ENCODE peak calls at places on chromosomes 6 and 20, in four cellular contexts. One of them, this sample, is unnamed.

GRCh38 chr6:20933057-20933792 is 399.0 kb downstream of the CDKAL1 start:
- DNase-seq in fibroblast of lung: no peak
- DNase-seq in IMR-90: no peak
- DNase-seq in colonic mucosa: no peak
- DNase-seq in this sample: no peak

GRCh38 chr6:144811140-144811539 is 526.0 kb downstream of the UTRN start:
- DNase-seq in fibroblast of lung: peak; percentile 6
- DNase-seq in IMR-90: peak; percentile 13
- DNase-seq in colonic mucosa: no peak
- DNase-seq in this sample: peak; percentile 12

GRCh38 chr6:87702589-87702945 is 534 bp upstream of the AKIRIN2 start:
- DNase-seq in fibroblast of lung: no peak
- DNase-seq in IMR-90: peak; percentile 76
- DNase-seq in colonic mucosa: no peak
- DNase-seq in this sample: peak; percentile 42

GRCh38 chr6:140641412-140641811 is 1267.0 kb upstream of the CITED2 start:
- DNase-seq in fibroblast of lung: no peak
- DNase-seq in IMR-90: no peak
- DNase-seq in colonic mucosa: no peak
- DNase-seq in this sample: no peak

GRCh38 chr6:155142902-155143609 is 120.8 kb upstream of the CLDN20 start:
- DNase-seq in fibroblast of lung: peak; percentile 55
- DNase-seq in IMR-90: peak; percentile 33
- DNase-seq in colonic mucosa: no peak
- DNase-seq in this sample: no peak

GRCh38 chr20:8829232-8829631 is 239.7 kb upstream of the PLCB4 start:
- DNase-seq in fibroblast of lung: no peak
- DNase-seq in IMR-90: no peak
- DNase-seq in colonic mucosa: no peak
- DNase-seq in this sample: no peak

GRCh38 chr20:41425180-41425884 is 58.7 kb upstream of the EMILIN3 start:
- DNase-seq in fibroblast of lung: peak; percentile 19
- DNase-seq in IMR-90: peak; percentile 22
- DNase-seq in colonic mucosa: no peak
- DNase-seq in this sample: no peak

GRCh38 chr6:154535146-154535545 is 24.7 kb upstream of the CNKSR3 start:
- DNase-seq in fibroblast of lung: peak; percentile 19
- DNase-seq in IMR-90: no peak
- DNase-seq in colonic mucosa: no peak
- DNase-seq in this sample: no peak

GRCh38 chr6:42404494-42404893 is 47.2 kb downstream of the TRERF1 start:
- DNase-seq in fibroblast of lung: peak; percentile 76
- DNase-seq in IMR-90: peak; percentile 68
- DNase-seq in colonic mucosa: peak; percentile 80
- DNase-seq in this sample: no peak

GRCh38 chr6:18207949-18208348 is 52.7 kb downstream of the KDM1B start:
- DNase-seq in fibroblast of lung: no peak
- DNase-seq in IMR-90: no peak
- DNase-seq in colonic mucosa: no peak
- DNase-seq in this sample: no peak

GRCh38 chr6:169167581-169168301 is 85.9 kb downstream of the THBS2 start:
- DNase-seq in fibroblast of lung: peak; percentile 95
- DNase-seq in IMR-90: peak; percentile 99
- DNase-seq in colonic mucosa: no peak
- DNase-seq in this sample: no peak

GRCh38 chr6:157193443-157193996 is 129.8 kb downstream of the TMEM242 start:
- DNase-seq in fibroblast of lung: no peak
- DNase-seq in IMR-90: no peak
- DNase-seq in colonic mucosa: no peak
- DNase-seq in this sample: no peak

GRCh38 chr20:22908437-22908836 is 126.7 kb upstream of the SSTR4 start:
- DNase-seq in fibroblast of lung: no peak
- DNase-seq in IMR-90: no peak
- DNase-seq in colonic mucosa: no peak
- DNase-seq in this sample: no peak

GRCh38 chr6:168183613-168183970 is 104.6 kb upstream of the FRMD1 start:
- DNase-seq in fibroblast of lung: no peak
- DNase-seq in IMR-90: no peak
- DNase-seq in colonic mucosa: no peak
- DNase-seq in this sample: no peak

GRCh38 chr6:141164042-141164748 is 968.5 kb upstream of the GJE1 start:
- DNase-seq in fibroblast of lung: peak; percentile 76
- DNase-seq in IMR-90: peak; percentile 42
- DNase-seq in colonic mucosa: no peak
- DNase-seq in this sample: no peak

GRCh38 chr6:168225471-168225901 is 94.1 kb downstream of the DACT2 start:
- DNase-seq in fibroblast of lung: no peak
- DNase-seq in IMR-90: no peak
- DNase-seq in colonic mucosa: no peak
- DNase-seq in this sample: no peak

GRCh38 chr6:168103036-168103830 is 24.2 kb upstream of the FRMD1 start:
- DNase-seq in fibroblast of lung: no peak
- DNase-seq in IMR-90: no peak
- DNase-seq in colonic mucosa: no peak
- DNase-seq in this sample: no peak

GRCh38 chr6:41335296-41335695 is at the start of gene NCR2:
- DNase-seq in fibroblast of lung: no peak
- DNase-seq in IMR-90: no peak
- DNase-seq in colonic mucosa: no peak
- DNase-seq in this sample: no peak

GRCh38 chr6:111482959-111483735 is at the start of gene REV3L:
- DNase-seq in fibroblast of lung: peak; percentile 92
- DNase-seq in IMR-90: peak; percentile 84
- DNase-seq in colonic mucosa: peak; percentile 95
- DNase-seq in this sample: peak; percentile 74

GRCh38 chr6:37171141-37171969 is 1.4 kb downstream of the PIM1 start:
- DNase-seq in fibroblast of lung: no peak
- DNase-seq in IMR-90: peak; percentile 51
- DNase-seq in colonic mucosa: peak; percentile 67
- DNase-seq in this sample: no peak

GRCh38 chr20:50192364-50193168 is 1.9 kb downstream of the CEBPB start:
- DNase-seq in fibroblast of lung: peak; percentile 93
- DNase-seq in IMR-90: peak; percentile 89
- DNase-seq in colonic mucosa: peak; percentile 87
- DNase-seq in this sample: peak; percentile 69

GRCh38 chr6:14889172-14889571 is 356.7 kb upstream of the JARID2 start:
- DNase-seq in fibroblast of lung: peak; percentile 62
- DNase-seq in IMR-90: peak; percentile 68
- DNase-seq in colonic mucosa: no peak
- DNase-seq in this sample: no peak

GRCh38 chr20:21681219-21681931 is 24.1 kb upstream of the PAX1 start:
- DNase-seq in fibroblast of lung: no peak
- DNase-seq in IMR-90: no peak
- DNase-seq in colonic mucosa: no peak
- DNase-seq in this sample: no peak

GRCh38 chr20:63686492-63687321 is 9.7 kb upstream of the TNFRSF6B start:
- DNase-seq in fibroblast of lung: peak; percentile 84
- DNase-seq in IMR-90: peak; percentile 80
- DNase-seq in colonic mucosa: peak; percentile 86
- DNase-seq in this sample: no peak

GRCh38 chr20:19815553-19815991 is 57.5 kb downstream of the RIN2 start:
- DNase-seq in fibroblast of lung: peak; percentile 91
- DNase-seq in IMR-90: peak; percentile 99
- DNase-seq in colonic mucosa: no peak
- DNase-seq in this sample: peak; percentile 96

GRCh38 chr6:82273295-82273694 is 25.8 kb upstream of the IBTK start:
- DNase-seq in fibroblast of lung: no peak
- DNase-seq in IMR-90: no peak
- DNase-seq in colonic mucosa: no peak
- DNase-seq in this sample: no peak

GRCh38 chr6:51203504-51203903 is 384.8 kb downstream of the TFAP2B start:
- DNase-seq in fibroblast of lung: no peak
- DNase-seq in IMR-90: no peak
- DNase-seq in colonic mucosa: no peak
- DNase-seq in this sample: no peak

DNA sequence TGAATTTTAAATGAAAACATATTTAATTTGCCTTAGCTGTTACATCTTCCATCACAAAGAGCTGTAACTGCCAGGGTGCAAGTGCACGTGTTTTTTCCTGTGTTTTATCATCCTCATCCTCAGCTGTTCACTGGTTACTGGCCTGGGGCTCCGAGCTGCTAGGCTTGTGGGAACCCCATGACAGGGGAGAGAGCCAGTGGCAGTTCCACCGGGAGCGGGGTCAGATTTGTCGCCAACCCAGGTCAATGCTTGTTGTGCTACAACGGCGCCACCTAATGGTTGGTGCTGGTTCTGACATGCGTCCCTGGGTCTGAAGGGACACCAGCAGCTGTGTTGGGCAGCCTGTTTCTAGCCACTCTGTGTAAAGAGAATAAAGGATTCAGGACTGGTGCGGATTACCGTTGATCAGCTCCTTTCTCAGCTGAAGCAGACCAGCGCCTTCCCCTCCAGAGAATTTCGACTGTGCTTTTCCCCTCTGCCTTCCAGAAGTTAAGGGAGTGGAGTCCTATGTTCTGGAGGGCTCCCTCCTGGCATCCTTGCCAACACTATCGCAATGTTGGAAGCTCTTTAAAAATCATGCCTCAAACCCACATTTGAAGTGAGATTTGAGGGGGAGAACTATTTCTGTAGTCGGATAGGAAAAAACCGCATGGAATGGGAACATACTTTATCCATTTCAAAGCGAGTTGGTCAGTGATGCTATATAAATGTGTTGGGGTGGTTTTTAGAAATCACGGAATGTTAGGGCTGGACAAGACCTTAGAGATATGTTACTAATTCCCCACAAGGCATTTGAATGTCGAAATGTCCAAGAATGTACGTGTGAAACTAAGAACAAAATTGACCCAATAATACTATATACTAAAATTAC is 32.1 kb downstream of the SUMO4 start:
- DNase-seq in fibroblast of lung: peak; percentile 83
- DNase-seq in IMR-90: peak; percentile 74
- DNase-seq in colonic mucosa: peak; percentile 94
- DNase-seq in this sample: no peak
- H3K4me3 ChIP-seq in fibroblast of lung: no peak overlapping the region
- H3K4me3 ChIP-seq in IMR-90: no peak overlapping the region
- H3K4me3 ChIP-seq in colonic mucosa: no peak overlapping the region
- H3K4me3 ChIP-seq in this sample: no peak overlapping the region

GRCh38 chr20:44967207-44967807 is 995 bp downstream of the STK4 start:
- DNase-seq in fibroblast of lung: no peak
- DNase-seq in IMR-90: no peak
- DNase-seq in colonic mucosa: peak; percentile 49
- DNase-seq in this sample: no peak
- H3K4me3 ChIP-seq in fibroblast of lung: peak overlapping the region; percentile 21
- H3K4me3 ChIP-seq in IMR-90: peak overlapping the region; percentile 72
- H3K4me3 ChIP-seq in colonic mucosa: peak overlapping the region; percentile 86
- H3K4me3 ChIP-seq in this sample: peak overlapping the region; percentile 96

GRCh38 chr20:32382102-32382950 is 24.2 kb downstream of the ASXL1 start:
- DNase-seq in fibroblast of lung: no peak
- DNase-seq in IMR-90: no peak
- DNase-seq in colonic mucosa: peak; percentile 38
- DNase-seq in this sample: no peak

GRCh38 chr20:32380745-32381144 is 22.6 kb downstream of the ASXL1 start:
- DNase-seq in fibroblast of lung: no peak
- DNase-seq in IMR-90: no peak
- DNase-seq in colonic mucosa: no peak
- DNase-seq in this sample: no peak

GRCh38 chr20:32386091-32386490 is 28.0 kb downstream of the ASXL1 start:
- DNase-seq in fibroblast of lung: peak; percentile 5
- DNase-seq in IMR-90: no peak
- DNase-seq in colonic mucosa: no peak
- DNase-seq in this sample: no peak

GRCh38 chr20:32387262-32387661 is 29.1 kb downstream of the ASXL1 start:
- DNase-seq in fibroblast of lung: no peak
- DNase-seq in IMR-90: peak; percentile 40
- DNase-seq in colonic mucosa: no peak
- DNase-seq in this sample: no peak

GRCh38 chr20:32385541-32385940 is 27.4 kb downstream of the ASXL1 start:
- DNase-seq in fibroblast of lung: peak; percentile 12
- DNase-seq in IMR-90: no peak
- DNase-seq in colonic mucosa: no peak
- DNase-seq in this sample: no peak
- H3K4me3 ChIP-seq in fibroblast of lung: peak overlapping the region; percentile 11
- H3K4me3 ChIP-seq in IMR-90: no peak overlapping the region
- H3K4me3 ChIP-seq in colonic mucosa: no peak overlapping the region
- H3K4me3 ChIP-seq in this sample: no peak overlapping the region

GRCh38 chr6:33321227-33321626 is 3.7 kb upstream of the ZBTB22 start:
- DNase-seq in fibroblast of lung: no peak
- DNase-seq in IMR-90: no peak
- DNase-seq in colonic mucosa: no peak
- DNase-seq in this sample: no peak
- H3K4me3 ChIP-seq in fibroblast of lung: no peak overlapping the region
- H3K4me3 ChIP-seq in IMR-90: no peak overlapping the region
- H3K4me3 ChIP-seq in colonic mucosa: no peak overlapping the region
- H3K4me3 ChIP-seq in this sample: peak overlapping the region; percentile 85

DNA sequence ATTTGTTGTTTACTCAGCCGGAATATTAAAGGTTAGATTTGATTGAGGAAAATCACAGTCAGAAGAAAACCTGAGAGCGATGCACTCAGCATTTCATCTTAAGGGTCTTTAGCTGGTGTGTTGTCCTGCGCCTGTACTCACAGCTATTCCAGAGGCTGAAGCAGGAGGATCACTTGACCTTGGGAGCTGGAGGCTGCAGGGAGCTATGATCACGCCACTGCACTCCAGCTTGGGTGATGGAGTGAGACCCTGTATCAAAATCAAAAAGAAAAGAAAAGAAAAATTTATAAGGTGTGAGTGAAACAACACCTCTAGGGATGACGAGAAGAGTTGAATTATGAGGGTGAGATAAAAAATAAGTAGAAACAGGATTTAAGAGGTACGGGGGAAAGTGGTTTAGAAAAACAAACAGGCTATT is 165.0 kb downstream of the TRIM27 start:
- DNase-seq in fibroblast of lung: no peak
- DNase-seq in IMR-90: no peak
- DNase-seq in colonic mucosa: no peak
- DNase-seq in this sample: no peak
- H3K4me3 ChIP-seq in fibroblast of lung: no peak overlapping the region
- H3K4me3 ChIP-seq in IMR-90: no peak overlapping the region
- H3K4me3 ChIP-seq in colonic mucosa: no peak overlapping the region
- H3K4me3 ChIP-seq in this sample: no peak overlapping the region

This sample was measured in skeletal muscle cell.